ENCODE peak calls at places on chromosomes 6 and 20, in ten cellular contexts. Y, A, D, N, M, U, T, F, W and Z are unnamed samples.

GRCh38 chr6:19812512-19813119 is 24.6 kb upstream of the ID4 start:
- DNase-seq in Y (no peak), A (peak; percentile 8), D (no peak), N (peak; percentile 61), M (no peak), U (no peak), T (no peak), F (no peak), W (no peak), Z (peak; percentile 42)

GRCh38 chr20:2470051-2470431 is 548 bp downstream of the SNRPB start:
- DNase-seq in Y (peak; percentile 76), A (peak; percentile 47), D (no peak), N (peak; percentile 55), M (peak; percentile 53), U (peak; percentile 17), T (no peak), F (peak; percentile 18), W (peak; percentile 36), Z (peak; percentile 40)

GRCh38 chr20:14979472-14979986 is 642.1 kb upstream of the FLRT3 start:
- DNase-seq in Y (no peak), A (no peak), D (no peak), N (no peak), M (no peak), U (no peak), T (no peak), F (no peak), W (no peak), Z (no peak)

GRCh38 chr6:3848380-3848779 is 793 bp upstream of the FAM50B start:
- DNase-seq in Y (no peak), A (no peak), D (peak; percentile 36), N (no peak), M (peak; percentile 59), U (no peak), T (no peak), F (no peak), W (no peak), Z (no peak)

GRCh38 chr20:32110173-32110704 is 725 bp downstream of the TM9SF4 start:
- DNase-seq in Y (no peak), A (no peak), D (no peak), N (no peak), M (no peak), U (no peak), T (no peak), F (no peak), W (no peak), Z (no peak)

GRCh38 chr20:49156481-49156880 is 31.7 kb downstream of the STAU1 start:
- DNase-seq in Y (no peak), A (no peak), D (no peak), N (no peak), M (no peak), U (no peak), T (no peak), F (no peak), W (no peak), Z (no peak)

GRCh38 chr6:149909701-149910470 is 12.0 kb upstream of the RAET1E start:
- DNase-seq in Y (no peak), A (no peak), D (no peak), N (no peak), M (peak; percentile 22), U (no peak), T (no peak), F (no peak), W (no peak), Z (no peak)

GRCh38 chr6:165617528-165617927 is 45.5 kb downstream of the PDE10A start:
- DNase-seq in Y (no peak), A (no peak), D (no peak), N (no peak), M (no peak), U (no peak), T (no peak), F (no peak), W (no peak), Z (no peak)

GRCh38 chr20:63023071-63023835 is 16.5 kb upstream of the BHLHE23 start:
- DNase-seq in Y (no peak), A (no peak), D (no peak), N (no peak), M (no peak), U (no peak), T (peak; percentile 24), F (no peak), W (no peak), Z (no peak)

GRCh38 chr20:40331249-40331648 is 357.8 kb downstream of the MAFB start:
- DNase-seq in Y (no peak), A (no peak), D (no peak), N (no peak), M (no peak), U (no peak), T (no peak), F (no peak), W (no peak), Z (no peak)

GRCh38 chr20:31869942-31870702 is at the start of the genes DUSP15 and TTLL9:
- DNase-seq in Y (peak; percentile 58), A (peak; percentile 52), D (no peak), N (no peak), M (no peak), U (no peak), T (no peak), F (peak; percentile 30), W (peak; percentile 65), Z (no peak)

GRCh38 chr6:170041526-170041925 is 249.4 kb downstream of the DLL1 start:
- DNase-seq in Y (no peak), A (no peak), D (no peak), N (no peak), M (no peak), U (no peak), T (no peak), F (no peak), W (no peak), Z (no peak)

GRCh38 chr6:31497595-31498476 is at the start of gene MICB:
- DNase-seq in Y (peak; percentile 91), A (peak; percentile 55), D (peak; percentile 46), N (peak; percentile 68), M (peak; percentile 85), U (peak; percentile 67), T (peak; percentile 96), F (peak; percentile 77), W (no peak), Z (peak; percentile 74)

GRCh38 chr6:50187212-50188055 is 137.7 kb upstream of the DEFB112 start:
- DNase-seq in Y (no peak), A (no peak), D (no peak), N (no peak), M (no peak), U (no peak), T (no peak), F (no peak), W (no peak), Z (no peak)

GRCh38 chr6:50180646-50181045 is 130.9 kb upstream of the DEFB112 start:
- DNase-seq in Y (no peak), A (no peak), D (no peak), N (no peak), M (no peak), U (no peak), T (no peak), F (no peak), W (no peak), Z (no peak)

GRCh38 chr6:50185006-50185405 is 135.3 kb upstream of the DEFB112 start:
- DNase-seq in Y (no peak), A (peak; percentile 28), D (no peak), N (no peak), M (no peak), U (no peak), T (peak; percentile 49), F (no peak), W (no peak), Z (no peak)
- TF ChIP-seq CTCF in Y (peak; percentile 47), A (peak; percentile 56), D (peak; percentile 19), N (peak; percentile 16), M (no peak), U (no peak), T (peak; percentile 81), F (no peak), W (peak; percentile 55), Z (no peak)

GRCh38 chr20:37615507-37616425 is 78.1 kb upstream of the CTNNBL1 start:
- DNase-seq in Y (peak; percentile 59), A (peak; percentile 74), D (peak; percentile 7), N (no peak), M (no peak), U (peak; percentile 16), T (peak; percentile 69), F (no peak), W (peak; percentile 37), Z (peak; percentile 5)
- TF ChIP-seq CTCF in Y (peak; percentile 57), A (peak; percentile 89), D (peak; percentile 59), N (peak; percentile 23), M (peak; percentile 44), U (peak; percentile 68), T (peak; percentile 77), F (peak; percentile 51), W (peak; percentile 71), Z (peak; percentile 82)

DNA sequence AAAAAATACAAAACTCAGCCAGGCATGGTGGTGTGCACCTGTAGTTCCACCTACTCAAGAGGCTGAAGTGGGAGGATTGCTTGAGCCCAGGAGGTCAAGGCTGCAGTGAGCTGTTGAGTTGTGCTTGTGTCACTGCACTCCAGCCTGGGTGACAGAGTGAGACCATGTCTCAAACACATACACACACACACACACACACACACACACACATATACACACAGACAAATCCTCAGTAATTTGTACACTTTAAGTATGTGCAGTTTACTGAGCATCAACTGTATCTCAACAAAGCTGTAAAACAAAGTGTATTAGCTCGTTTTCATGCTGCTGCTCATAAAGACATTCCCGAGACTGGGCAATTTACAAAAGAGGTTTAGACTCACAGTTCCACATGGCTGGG is 7.3 kb downstream of the TFB1M start:
- DNase-seq in Y (no peak), A (no peak), D (no peak), N (no peak), M (no peak), U (no peak), T (no peak), F (no peak), W (no peak), Z (no peak)
- TF ChIP-seq CTCF in Y (no peak), A (no peak), D (no peak), N (no peak), M (no peak), U (no peak), T (no peak), F (no peak), W (no peak), Z (no peak)

DNA sequence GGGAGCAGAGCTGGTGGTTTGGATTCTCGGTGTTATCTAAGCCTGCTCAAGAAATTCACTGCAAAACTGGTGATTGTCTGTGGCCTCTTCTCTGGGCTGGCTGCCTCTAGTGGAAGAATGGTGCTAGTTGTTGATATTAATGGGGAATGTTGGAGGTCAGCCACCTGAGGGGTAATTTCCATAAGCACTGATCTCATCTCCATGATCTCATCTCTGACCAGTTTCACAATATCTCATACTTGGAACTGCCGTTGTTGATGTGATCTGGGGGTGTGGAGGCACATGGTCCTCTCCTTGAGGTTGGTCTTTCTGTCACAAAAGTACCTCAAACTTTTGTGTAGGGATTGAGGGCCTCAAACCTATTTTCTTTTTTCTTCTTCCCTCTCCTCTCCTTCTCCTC is 102.6 kb downstream of the CD109 start:
- DNase-seq in Y (peak; percentile 57), A (no peak), D (no peak), N (peak; percentile 99), M (no peak), U (peak; percentile 88), T (peak; percentile 36), F (no peak), W (no peak), Z (peak; percentile 91)
- TF ChIP-seq CTCF in Y (peak; percentile 27), A (no peak), D (peak; percentile 54), N (peak; percentile 77), M (peak; percentile 38), U (peak; percentile 66), T (peak; percentile 56), F (no peak), W (no peak), Z (peak; percentile 72)